ENCODE peak calls at places on chromosomes 4 and X, in eight cellular contexts. C is brain microvascular endothelial cell, Y is occipital lobe, N is fibroblast of lung, S is AG04449, Q is fibroblast of mammary gland, U is T follicular helper cell, J is left colon. F is an unnamed sample.

GRCh38 chr4:85815796-85816459 is 341.0 kb downstream of the ARHGAP24 start:
- DNase-seq in C (peak; percentile 67), Y (no peak), N (no peak), S (no peak), Q (no peak), U (no peak), J (no peak), F (no peak)

GRCh38 chr4:172962564-172963353 is 205.9 kb upstream of the GALNT7 start:
- DNase-seq in C (no peak), Y (peak; percentile 31), N (peak; percentile 98), S (peak; percentile 16), Q (peak; percentile 84), U (no peak), J (peak; percentile 55), F (peak; percentile 93)

GRCh38 chr4:183402771-183403170 is 41.7 kb upstream of the CDKN2AIP start:
- DNase-seq in C (no peak), Y (no peak), N (no peak), S (no peak), Q (peak; percentile 15), U (no peak), J (no peak), F (no peak)

GRCh38 chr4:118905546-118905945 is 16.9 kb downstream of the SYNPO2 start:
- DNase-seq in C (peak; percentile 80), Y (no peak), N (no peak), S (no peak), Q (no peak), U (no peak), J (no peak), F (no peak)

GRCh38 chr4:81052119-81053068 is 21.9 kb downstream of the BMP3 start:
- DNase-seq in C (peak; percentile 54), Y (peak; percentile 19), N (peak; percentile 76), S (peak; percentile 9), Q (peak; percentile 71), U (peak; percentile 32), J (peak; percentile 79), F (peak; percentile 72)

GRCh38 chr4:7390906-7391636 is 43.7 kb downstream of the PSAPL1 start:
- DNase-seq in C (no peak), Y (no peak), N (no peak), S (no peak), Q (no peak), U (no peak), J (no peak), F (no peak)

GRCh38 chr4:134650461-134650860 is 448.9 kb upstream of the PABPC4L start:
- DNase-seq in C (no peak), Y (no peak), N (no peak), S (no peak), Q (no peak), U (no peak), J (no peak), F (no peak)

GRCh38 chrX:141220342-141221008 is 21.8 kb downstream of the SPANXC start:
- DNase-seq in C (peak; percentile 24), Y (no peak), N (peak; percentile 65), S (peak; percentile 14), Q (peak; percentile 71), U (no peak), J (no peak), F (peak; percentile 81)

GRCh38 chr4:76782837-76783236 is 115.1 kb downstream of the SOWAHB start:
- DNase-seq in C (peak; percentile 74), Y (no peak), N (peak; percentile 77), S (peak; percentile 45), Q (peak; percentile 75), U (no peak), J (no peak), F (peak; percentile 87)

GRCh38 chr4:84579410-84579791 is 3.5 kb upstream of the CDS1 start:
- DNase-seq in C (no peak), Y (no peak), N (no peak), S (no peak), Q (no peak), U (no peak), J (no peak), F (no peak)

GRCh38 chr4:54233128-54233696 is 4.1 kb downstream of the PDGFRA start:
- DNase-seq in C (peak; percentile 72), Y (peak; percentile 69), N (peak; percentile 89), S (no peak), Q (peak; percentile 76), U (peak; percentile 52), J (peak; percentile 87), F (peak; percentile 90)

GRCh38 chrX:140141444-140142029 is 176.2 kb upstream of the CXorf66 start:
- DNase-seq in C (peak; percentile 2), Y (no peak), N (peak; percentile 28), S (no peak), Q (peak; percentile 29), U (peak; percentile 16), J (peak; percentile 9), F (peak; percentile 19)

GRCh38 chrX:64894454-64895038 is 81.7 kb downstream of the ZC4H2 start:
- DNase-seq in C (no peak), Y (no peak), N (no peak), S (no peak), Q (peak; percentile 7), U (peak; percentile 1), J (peak; percentile 56), F (no peak)

GRCh38 chr4:112633477-112634235 is 3.1 kb downstream of the ZGRF1 start:
- DNase-seq in C (no peak), Y (no peak), N (peak; percentile 71), S (no peak), Q (peak; percentile 55), U (no peak), J (no peak), F (peak; percentile 53)

GRCh38 chrX:2497961-2498780 is 2.6 kb downstream of the DHRSX start:
- DNase-seq in C (no peak), Y (no peak), N (peak; percentile 55), S (no peak), Q (peak; percentile 43), U (no peak), J (peak; percentile 33), F (peak; percentile 48)

GRCh38 chrX:49001521-49002090 is 458 bp downstream of the GRIPAP1 start:
- DNase-seq in C (peak; percentile 4), Y (no peak), N (peak; percentile 40), S (no peak), Q (peak; percentile 58), U (peak; percentile 47), J (peak; percentile 18), F (peak; percentile 27)

GRCh38 chr4:73446336-73446938 is 10.4 kb downstream of the AFP start:
- DNase-seq in C (peak; percentile 57), Y (no peak), N (peak; percentile 64), S (no peak), Q (peak; percentile 70), U (no peak), J (no peak), F (peak; percentile 52)

GRCh38 chr4:20464381-20464780 is 212.7 kb downstream of the SLIT2 start:
- DNase-seq in C (peak; percentile 83), Y (no peak), N (peak; percentile 71), S (no peak), Q (peak; percentile 86), U (no peak), J (no peak), F (peak; percentile 58)

GRCh38 chrX:56800307-56800706 is 71.3 kb downstream of the NBDY start:
- DNase-seq in C (no peak), Y (no peak), N (no peak), S (no peak), Q (no peak), U (no peak), J (no peak), F (no peak)

GRCh38 chr4:48970471-48970921 is 15.6 kb upstream of the CWH43 start:
- DNase-seq in C (peak; percentile 38), Y (no peak), N (peak; percentile 93), S (no peak), Q (peak; percentile 98), U (no peak), J (no peak), F (peak; percentile 93)

GRCh38 chr4:109359040-109359646 is 56.7 kb upstream of the COL25A1 start:
- DNase-seq in C (no peak), Y (no peak), N (no peak), S (no peak), Q (no peak), U (no peak), J (no peak), F (peak; percentile 12)

GRCh38 chr4:112951362-112951962 is 98.0 kb upstream of the ANK2 start:
- DNase-seq in C (no peak), Y (no peak), N (peak; percentile 19), S (no peak), Q (peak; percentile 34), U (no peak), J (no peak), F (peak; percentile 36)

GRCh38 chr4:85127653-85128052 is 161.2 kb upstream of the WDFY3 start:
- DNase-seq in C (no peak), Y (no peak), N (peak; percentile 17), S (no peak), Q (peak; percentile 50), U (no peak), J (no peak), F (peak; percentile 22)

GRCh38 chr4:117479673-117480072 is 394.3 kb upstream of the TRAM1L1 start:
- DNase-seq in C (no peak), Y (no peak), N (no peak), S (no peak), Q (no peak), U (no peak), J (no peak), F (no peak)

GRCh38 chr4:48340276-48340904 is 939 bp upstream of the SLAIN2 start:
- DNase-seq in C (peak; percentile 59), Y (no peak), N (no peak), S (no peak), Q (peak; percentile 80), U (no peak), J (peak; percentile 46), F (peak; percentile 82)

GRCh38 chrX:123859409-123859827 is 435 bp upstream of the XIAP start:
- DNase-seq in C (no peak), Y (peak; percentile 70), N (no peak), S (no peak), Q (no peak), U (peak; percentile 28), J (peak; percentile 80), F (no peak)

GRCh38 chr4:139584784-139585183 is 28.8 kb upstream of the SETD7 start:
- DNase-seq in C (peak; percentile 28), Y (no peak), N (no peak), S (no peak), Q (peak; percentile 33), U (no peak), J (no peak), F (no peak)

GRCh38 chr4:130028552-130028951 is 932.6 kb downstream of the C4orf33 start:
- DNase-seq in C (no peak), Y (no peak), N (no peak), S (no peak), Q (no peak), U (no peak), J (no peak), F (no peak)

GRCh38 chr4:52958232-52958631 is 96.1 kb downstream of the RASL11B start:
- DNase-seq in C (no peak), Y (no peak), N (peak; percentile 61), S (no peak), Q (no peak), U (no peak), J (no peak), F (peak; percentile 14)

GRCh38 chr4:151865327-151865726 is 104.5 kb upstream of the GATB start:
- DNase-seq in C (no peak), Y (peak; percentile 70), N (no peak), S (no peak), Q (no peak), U (no peak), J (peak; percentile 54), F (no peak)

GRCh38 chr4:94523033-94523590 is 71.4 kb downstream of the PDLIM5 start:
- DNase-seq in C (no peak), Y (no peak), N (peak; percentile 46), S (no peak), Q (peak; percentile 33), U (no peak), J (no peak), F (no peak)

GRCh38 chr4:110196871-110197420 is 1.5 kb downstream of the ELOVL6 start:
- DNase-seq in C (no peak), Y (peak; percentile 47), N (no peak), S (no peak), Q (peak; percentile 23), U (no peak), J (peak; percentile 74), F (peak; percentile 49)

GRCh38 chrX:140091276-140091886 is 126.1 kb upstream of the CXorf66 start:
- DNase-seq in C (no peak), Y (peak; percentile 27), N (no peak), S (no peak), Q (no peak), U (peak; percentile 4), J (peak; percentile 18), F (no peak)

GRCh38 chr4:38082424-38083374 is 122.5 kb downstream of the PTTG2 start:
- DNase-seq in C (peak; percentile 30), Y (no peak), N (peak; percentile 93), S (no peak), Q (peak; percentile 97), U (no peak), J (no peak), F (peak; percentile 80)

F was measured in astrocyte of the spinal cord.